ENCODE peak calls at places on chromosome 16, in nine cellular contexts. C is IMR-90; V is heart right ventricle; O is HAP-1; W is Peyer's patch; T is effector memory CD4-positive, alpha-beta T cell; S is tibial artery; Z is psoas muscle; Q is mesendoderm. X is an unnamed sample.

GRCh38 chr16:1938316-1938715 is 4.7 kb downstream of the MSRB1 start:
- DNase-seq in C (no peak), V (no peak), O (no peak), W (no peak), T (no peak), S (no peak), Z (no peak), Q (no peak), X (no peak)

GRCh38 chr16:69762843-69763556 is 868 bp downstream of the WWP2 start:
- DNase-seq in C (peak; percentile 49), V (no peak), O (no peak), W (no peak), T (peak; percentile 6), S (no peak), Z (no peak), Q (peak; percentile 44), X (no peak)

GRCh38 chr16:52191533-52192134 is 355.3 kb downstream of the TOX3 start:
- DNase-seq in C (peak; percentile 58), V (peak; percentile 29), O (peak; percentile 83), W (peak; percentile 65), T (peak; percentile 21), S (peak; percentile 50), Z (peak; percentile 25), Q (peak; percentile 72), X (peak; percentile 23)

GRCh38 chr16:51286272-51286671 is 135.2 kb upstream of the SALL1 start:
- DNase-seq in C (no peak), V (no peak), O (no peak), W (no peak), T (no peak), S (no peak), Z (no peak), Q (no peak), X (no peak)

GRCh38 chr16:22318690-22319358 is 21.6 kb downstream of the POLR3E start:
- DNase-seq in C (peak; percentile 22), V (no peak), O (peak; percentile 72), W (peak; percentile 67), T (peak; percentile 38), S (no peak), Z (no peak), Q (peak; percentile 49), X (no peak)

GRCh38 chr16:12535535-12536411 is 267.9 kb downstream of the CPPED1 start:
- DNase-seq in C (no peak), V (no peak), O (no peak), W (no peak), T (no peak), S (no peak), Z (no peak), Q (peak; percentile 74), X (no peak)

GRCh38 chr16:68490829-68491575 is 42.7 kb upstream of the SMPD3 start:
- DNase-seq in C (peak; percentile 61), V (no peak), O (no peak), W (peak; percentile 85), T (no peak), S (no peak), Z (no peak), Q (peak; percentile 83), X (no peak)

GRCh38 chr16:12084436-12084835 is 107.9 kb downstream of the SNX29 start:
- DNase-seq in C (no peak), V (no peak), O (no peak), W (no peak), T (no peak), S (no peak), Z (no peak), Q (no peak), X (no peak)

GRCh38 chr16:10895053-10895946 is 18.3 kb downstream of the CIITA start:
- DNase-seq in C (peak; percentile 38), V (peak; percentile 68), O (peak; percentile 73), W (no peak), T (no peak), S (no peak), Z (peak; percentile 54), Q (peak; percentile 82), X (peak; percentile 54)

GRCh38 chr16:67456383-67457140 is 24.4 kb downstream of the ATP6V0D1 start:
- DNase-seq in C (peak; percentile 36), V (peak; percentile 67), O (no peak), W (peak; percentile 80), T (no peak), S (peak; percentile 53), Z (peak; percentile 84), Q (peak; percentile 16), X (peak; percentile 72)

GRCh38 chr16:84543931-84544776 is 39.7 kb upstream of the MEAK7 start:
- DNase-seq in C (peak; percentile 28), V (no peak), O (no peak), W (no peak), T (no peak), S (no peak), Z (no peak), Q (no peak), X (no peak)

GRCh38 chr16:5678371-5678770 is 580.8 kb upstream of the EEF2KMT start:
- DNase-seq in C (no peak), V (no peak), O (no peak), W (no peak), T (no peak), S (no peak), Z (no peak), Q (peak; percentile 77), X (no peak)

GRCh38 chr16:11423315-11424117 is 78.3 kb downstream of the RMI2 start:
- DNase-seq in C (no peak), V (no peak), O (no peak), W (no peak), T (no peak), S (no peak), Z (no peak), Q (no peak), X (no peak)

GRCh38 chr16:23679274-23679985 is 741 bp downstream of the PLK1 start:
- DNase-seq in C (peak; percentile 57), V (no peak), O (peak; percentile 70), W (peak; percentile 64), T (no peak), S (no peak), Z (no peak), Q (peak; percentile 78), X (no peak)

GRCh38 chr16:67170168-67170947 is at the start of gene NOL3:
- DNase-seq in C (peak; percentile 76), V (peak; percentile 89), O (peak; percentile 92), W (peak; percentile 86), T (no peak), S (peak; percentile 89), Z (peak; percentile 89), Q (peak; percentile 90), X (peak; percentile 90)

GRCh38 chr16:52976539-52977167 is 76.0 kb downstream of the CHD9NB start:
- DNase-seq in C (peak; percentile 22), V (no peak), O (no peak), W (no peak), T (no peak), S (no peak), Z (no peak), Q (peak; percentile 67), X (no peak)

GRCh38 chr16:50369133-50369804 is 481 bp upstream of the BRD7 start:
- DNase-seq in C (no peak), V (no peak), O (no peak), W (no peak), T (no peak), S (no peak), Z (no peak), Q (peak; percentile 50), X (no peak)

GRCh38 chr16:17336501-17336900 is 134.3 kb downstream of the XYLT1 start:
- DNase-seq in C (no peak), V (no peak), O (no peak), W (no peak), T (no peak), S (no peak), Z (no peak), Q (no peak), X (no peak)

GRCh38 chr16:12207939-12208338 is 231.4 kb downstream of the SNX29 start:
- DNase-seq in C (no peak), V (no peak), O (no peak), W (no peak), T (no peak), S (no peak), Z (no peak), Q (peak; percentile 50), X (no peak)

GRCh38 chr16:77794586-77794985 is 6.2 kb downstream of the VAT1L start:
- DNase-seq in C (peak; percentile 92), V (no peak), O (no peak), W (no peak), T (no peak), S (no peak), Z (no peak), Q (no peak), X (no peak)

GRCh38 chr16:424033-424622 is 1.3 kb upstream of the RAB11FIP3 start:
- DNase-seq in C (peak; percentile 94), V (no peak), O (no peak), W (no peak), T (no peak), S (peak; percentile 91), Z (peak; percentile 65), Q (no peak), X (peak; percentile 46)

GRCh38 chr16:66470556-66470955 is 43.5 kb downstream of the BEAN1 start:
- DNase-seq in C (no peak), V (no peak), O (no peak), W (no peak), T (no peak), S (no peak), Z (no peak), Q (no peak), X (no peak)

GRCh38 chr16:74626741-74627416 is 20.0 kb upstream of the GLG1 start:
- DNase-seq in C (peak; percentile 60), V (no peak), O (no peak), W (no peak), T (no peak), S (no peak), Z (no peak), Q (no peak), X (no peak)
- H3K36me3 ChIP-seq in C (peaks cover 42% of the 10 kb centered on the region), V (peaks cover 100% of the 10 kb centered on the region), O (peaks cover 96% of the 10 kb centered on the region), W (no peaks in the 10 kb centered on the region), T (peaks cover 79% of the 10 kb centered on the region), S (peaks cover 58% of the 10 kb centered on the region), Z (peaks cover 4% of the 10 kb centered on the region), Q (peaks cover 34% of the 10 kb centered on the region), X (peaks cover 95% of the 10 kb centered on the region)

DNA sequence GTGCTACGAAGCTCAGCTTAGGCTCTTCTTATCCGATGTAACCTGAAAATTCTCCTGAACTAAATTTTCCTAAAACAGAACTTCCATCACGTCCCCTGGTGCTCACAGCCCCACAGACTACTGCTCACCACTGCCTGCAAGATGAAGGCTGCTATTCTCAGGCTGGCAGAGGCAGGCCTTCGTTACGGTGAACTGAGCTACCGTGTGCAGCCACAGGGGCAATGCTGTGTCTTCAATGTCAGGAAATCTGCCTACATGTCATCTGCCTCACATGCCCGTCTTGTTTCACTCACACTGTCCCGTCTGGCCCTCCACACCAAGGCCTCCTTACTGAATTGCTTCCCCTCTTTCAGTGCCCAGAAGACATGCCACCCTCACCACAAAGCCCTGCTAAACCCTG is 15.9 kb downstream of the EMC8 start:
- DNase-seq in C (no peak), V (no peak), O (no peak), W (no peak), T (no peak), S (no peak), Z (no peak), Q (no peak), X (no peak)
- H3K36me3 ChIP-seq in C (peaks cover 44% of the 10 kb centered on the region), V (peaks cover 85% of the 10 kb centered on the region), O (peaks cover 63% of the 10 kb centered on the region), W (no peaks in the 10 kb centered on the region), T (peaks cover 62% of the 10 kb centered on the region), S (peaks cover 55% of the 10 kb centered on the region), Z (peaks cover 10% of the 10 kb centered on the region), Q (peaks cover 27% of the 10 kb centered on the region), X (peaks cover 70% of the 10 kb centered on the region)

GRCh38 chr16:57471209-57471608 is 8.7 kb downstream of the POLR2C start:
- DNase-seq in C (no peak), V (no peak), O (no peak), W (no peak), T (no peak), S (no peak), Z (no peak), Q (no peak), X (no peak)
- H3K36me3 ChIP-seq in C (peaks cover 57% of the 10 kb centered on the region), V (peaks cover 78% of the 10 kb centered on the region), O (peaks cover 53% of the 10 kb centered on the region), W (no peaks in the 10 kb centered on the region), T (peaks cover 60% of the 10 kb centered on the region), S (peaks cover 73% of the 10 kb centered on the region), Z (no peaks in the 10 kb centered on the region), Q (peaks cover 29% of the 10 kb centered on the region), X (peaks cover 83% of the 10 kb centered on the region)

GRCh38 chr16:48173877-48174276 is 18.1 kb upstream of the ABCC12 start:
- DNase-seq in C (no peak), V (no peak), O (no peak), W (no peak), T (no peak), S (no peak), Z (no peak), Q (no peak), X (no peak)
- H3K36me3 ChIP-seq in C (no peaks in the 10 kb centered on the region), V (no peaks in the 10 kb centered on the region), O (no peaks in the 10 kb centered on the region), W (no peaks in the 10 kb centered on the region), T (no peaks in the 10 kb centered on the region), S (no peaks in the 10 kb centered on the region), Z (no peaks in the 10 kb centered on the region), Q (no peaks in the 10 kb centered on the region), X (no peaks in the 10 kb centered on the region)